ENCODE peak calls at places on chromosomes 2 and 18, in seven cellular contexts. One of them, this sample, is unnamed.

GRCh38 chr2:10901160-10901559 is 10.6 kb upstream of the KCNF1 start:
- DNase-seq in HTR-8/SVneo: peak; percentile 44
- DNase-seq in retinal pigment epithelial cell: no peak
- DNase-seq in activated CD4-positive, alpha-beta T cell treated with anti-CD3 and anti-CD28 coated beads for 36 hours: no peak
- DNase-seq in left ventricle myocardium inferior: no peak
- DNase-seq in hypothalamus: no peak
- DNase-seq in amygdala: no peak
- DNase-seq in this sample: no peak

GRCh38 chr2:198098918-198099317 is 294.5 kb downstream of the PLCL1 start:
- DNase-seq in retinal pigment epithelial cell: no peak
- DNase-seq in left ventricle myocardium inferior: no peak
- DNase-seq in HTR-8/SVneo: no peak
- DNase-seq in activated CD4-positive, alpha-beta T cell treated with anti-CD3 and anti-CD28 coated beads for 36 hours: no peak
- DNase-seq in hypothalamus: peak; percentile 20
- DNase-seq in amygdala: peak; percentile 5
- DNase-seq in this sample: no peak

GRCh38 chr2:4533806-4534205 is 830.4 kb downstream of the DCDC2C start:
- DNase-seq in amygdala: no peak
- DNase-seq in retinal pigment epithelial cell: no peak
- DNase-seq in hypothalamus: no peak
- DNase-seq in left ventricle myocardium inferior: no peak
- DNase-seq in activated CD4-positive, alpha-beta T cell treated with anti-CD3 and anti-CD28 coated beads for 36 hours: no peak
- DNase-seq in HTR-8/SVneo: no peak
- DNase-seq in this sample: no peak

GRCh38 chr2:203691149-203691548 is 15.3 kb upstream of the CD28 start:
- DNase-seq in left ventricle myocardium inferior: no peak
- DNase-seq in activated CD4-positive, alpha-beta T cell treated with anti-CD3 and anti-CD28 coated beads for 36 hours: no peak
- DNase-seq in retinal pigment epithelial cell: no peak
- DNase-seq in hypothalamus: no peak
- DNase-seq in HTR-8/SVneo: no peak
- DNase-seq in amygdala: no peak
- DNase-seq in this sample: no peak

GRCh38 chr2:55862269-55862668 is 61.3 kb downstream of the EFEMP1 start:
- DNase-seq in activated CD4-positive, alpha-beta T cell treated with anti-CD3 and anti-CD28 coated beads for 36 hours: no peak
- DNase-seq in amygdala: no peak
- DNase-seq in hypothalamus: no peak
- DNase-seq in HTR-8/SVneo: no peak
- DNase-seq in retinal pigment epithelial cell: peak; percentile 99
- DNase-seq in left ventricle myocardium inferior: no peak
- DNase-seq in this sample: no peak

GRCh38 chr2:112482309-112483046 is 522 bp downstream of the TTL start:
- DNase-seq in activated CD4-positive, alpha-beta T cell treated with anti-CD3 and anti-CD28 coated beads for 36 hours: peak; percentile 55
- DNase-seq in left ventricle myocardium inferior: peak; percentile 24
- DNase-seq in retinal pigment epithelial cell: no peak
- DNase-seq in hypothalamus: no peak
- DNase-seq in amygdala: no peak
- DNase-seq in HTR-8/SVneo: peak; percentile 51
- DNase-seq in this sample: no peak

GRCh38 chr2:152594792-152595191 is 122.5 kb downstream of the PRPF40A start:
- DNase-seq in retinal pigment epithelial cell: no peak
- DNase-seq in hypothalamus: no peak
- DNase-seq in amygdala: no peak
- DNase-seq in HTR-8/SVneo: no peak
- DNase-seq in left ventricle myocardium inferior: no peak
- DNase-seq in activated CD4-positive, alpha-beta T cell treated with anti-CD3 and anti-CD28 coated beads for 36 hours: no peak
- DNase-seq in this sample: no peak

GRCh38 chr18:13051159-13051558 is 60.0 kb downstream of the CEP192 start:
- DNase-seq in activated CD4-positive, alpha-beta T cell treated with anti-CD3 and anti-CD28 coated beads for 36 hours: peak; percentile 56
- DNase-seq in retinal pigment epithelial cell: no peak
- DNase-seq in hypothalamus: no peak
- DNase-seq in amygdala: no peak
- DNase-seq in HTR-8/SVneo: no peak
- DNase-seq in left ventricle myocardium inferior: no peak
- DNase-seq in this sample: no peak

GRCh38 chr18:78431606-78432005 is 548.0 kb upstream of the SALL3 start:
- DNase-seq in left ventricle myocardium inferior: no peak
- DNase-seq in hypothalamus: no peak
- DNase-seq in HTR-8/SVneo: no peak
- DNase-seq in activated CD4-positive, alpha-beta T cell treated with anti-CD3 and anti-CD28 coated beads for 36 hours: no peak
- DNase-seq in amygdala: no peak
- DNase-seq in retinal pigment epithelial cell: no peak
- DNase-seq in this sample: no peak